ENCODE peak calls at places on chromosomes 4 and X, in five cellular contexts. One of them, this sample, is unnamed.

GRCh38 chr4:169234137-169234855 is 36.5 kb downstream of the SH3RF1 start:
- DNase-seq in naive thymus-derived CD4-positive, alpha-beta T cell: no peak
- DNase-seq in Daoy: no peak
- DNase-seq in RKO: no peak
- DNase-seq in AG10803: no peak
- DNase-seq in this sample: no peak

GRCh38 chrX:96569034-96569433 is 115.6 kb upstream of the DIAPH2 start:
- DNase-seq in naive thymus-derived CD4-positive, alpha-beta T cell: no peak
- DNase-seq in Daoy: no peak
- DNase-seq in RKO: no peak
- DNase-seq in AG10803: no peak
- DNase-seq in this sample: no peak

GRCh38 chr4:120056249-120056648 is 10.4 kb downstream of the MAD2L1 start:
- DNase-seq in naive thymus-derived CD4-positive, alpha-beta T cell: no peak
- DNase-seq in Daoy: no peak
- DNase-seq in RKO: peak; percentile 65
- DNase-seq in AG10803: peak; percentile 53
- DNase-seq in this sample: no peak

GRCh38 chrX:148609766-148610698 is 109.6 kb downstream of the AFF2 start:
- DNase-seq in naive thymus-derived CD4-positive, alpha-beta T cell: no peak
- DNase-seq in Daoy: no peak
- DNase-seq in RKO: no peak
- DNase-seq in AG10803: no peak
- DNase-seq in this sample: no peak

GRCh38 chr4:106409901-106410889 is 41.6 kb upstream of the GIMD1 start:
- DNase-seq in naive thymus-derived CD4-positive, alpha-beta T cell: no peak
- DNase-seq in Daoy: no peak
- DNase-seq in RKO: no peak
- DNase-seq in AG10803: no peak
- DNase-seq in this sample: no peak

GRCh38 chrX:143429021-143429570 is 88.2 kb downstream of the SPANXN3 start:
- DNase-seq in naive thymus-derived CD4-positive, alpha-beta T cell: no peak
- DNase-seq in Daoy: no peak
- DNase-seq in RKO: no peak
- DNase-seq in AG10803: peak; percentile 0
- DNase-seq in this sample: no peak

GRCh38 chr4:158671665-158671914 is at the start of gene C4orf46:
- DNase-seq in naive thymus-derived CD4-positive, alpha-beta T cell: no peak
- DNase-seq in Daoy: no peak
- DNase-seq in RKO: no peak
- DNase-seq in AG10803: no peak
- DNase-seq in this sample: no peak

GRCh38 chr4:110164251-110164650 is 34.2 kb downstream of the ELOVL6 start:
- DNase-seq in naive thymus-derived CD4-positive, alpha-beta T cell: no peak
- DNase-seq in Daoy: peak; percentile 40
- DNase-seq in RKO: peak; percentile 45
- DNase-seq in AG10803: peak; percentile 69
- DNase-seq in this sample: no peak

GRCh38 chrX:112512509-112512908 is 167.2 kb downstream of the LHFPL1 start:
- DNase-seq in naive thymus-derived CD4-positive, alpha-beta T cell: no peak
- DNase-seq in Daoy: no peak
- DNase-seq in RKO: no peak
- DNase-seq in AG10803: no peak
- DNase-seq in this sample: no peak

GRCh38 chr4:472881-473574 is 25.9 kb downstream of the ZNF721 start:
- DNase-seq in naive thymus-derived CD4-positive, alpha-beta T cell: peak; percentile 34
- DNase-seq in Daoy: peak; percentile 25
- DNase-seq in RKO: peak; percentile 26
- DNase-seq in AG10803: peak; percentile 4
- DNase-seq in this sample: no peak

GRCh38 chr4:68447201-68447600 is at the start of gene TMPRSS11E:
- DNase-seq in naive thymus-derived CD4-positive, alpha-beta T cell: no peak
- DNase-seq in Daoy: no peak
- DNase-seq in RKO: no peak
- DNase-seq in AG10803: no peak
- DNase-seq in this sample: no peak

GRCh38 chr4:48698029-48698901 is 81.8 kb downstream of the FRYL start:
- DNase-seq in naive thymus-derived CD4-positive, alpha-beta T cell: peak; percentile 11
- DNase-seq in Daoy: peak; percentile 83
- DNase-seq in RKO: peak; percentile 69
- DNase-seq in AG10803: peak; percentile 86
- DNase-seq in this sample: no peak

GRCh38 chr4:147310312-147310711 is 170.6 kb upstream of the EDNRA start:
- DNase-seq in naive thymus-derived CD4-positive, alpha-beta T cell: no peak
- DNase-seq in Daoy: no peak
- DNase-seq in RKO: no peak
- DNase-seq in AG10803: no peak
- DNase-seq in this sample: no peak

GRCh38 chrX:23904096-23904495 is 3.6 kb downstream of the APOO start:
- DNase-seq in naive thymus-derived CD4-positive, alpha-beta T cell: no peak
- DNase-seq in Daoy: no peak
- DNase-seq in RKO: peak; percentile 11
- DNase-seq in AG10803: peak; percentile 37
- DNase-seq in this sample: no peak

GRCh38 chr4:100189820-100190642 is at the start of gene DDIT4L:
- DNase-seq in naive thymus-derived CD4-positive, alpha-beta T cell: no peak
- DNase-seq in Daoy: no peak
- DNase-seq in RKO: no peak
- DNase-seq in AG10803: peak; percentile 42
- DNase-seq in this sample: peak; percentile 24

GRCh38 chrX:110989447-110989846 is 106.5 kb upstream of the PAK3 start:
- DNase-seq in naive thymus-derived CD4-positive, alpha-beta T cell: no peak
- DNase-seq in Daoy: no peak
- DNase-seq in RKO: no peak
- DNase-seq in AG10803: no peak
- DNase-seq in this sample: no peak

GRCh38 chr4:55819634-55820033 is at the start of gene EXOC1L:
- DNase-seq in naive thymus-derived CD4-positive, alpha-beta T cell: peak; percentile 1
- DNase-seq in Daoy: peak; percentile 7
- DNase-seq in RKO: no peak
- DNase-seq in AG10803: no peak
- DNase-seq in this sample: no peak

GRCh38 chr4:183557611-183558010 is 52.8 kb downstream of the ING2 start:
- DNase-seq in naive thymus-derived CD4-positive, alpha-beta T cell: no peak
- DNase-seq in Daoy: no peak
- DNase-seq in RKO: no peak
- DNase-seq in AG10803: no peak
- DNase-seq in this sample: no peak

GRCh38 chr4:83386931-83387897 is 52.6 kb upstream of the HPSE start:
- DNase-seq in naive thymus-derived CD4-positive, alpha-beta T cell: no peak
- DNase-seq in Daoy: no peak
- DNase-seq in RKO: no peak
- DNase-seq in AG10803: no peak
- DNase-seq in this sample: no peak

GRCh38 chr4:15436515-15436914 is 8.7 kb downstream of the C1QTNF7 start:
- DNase-seq in naive thymus-derived CD4-positive, alpha-beta T cell: no peak
- DNase-seq in Daoy: no peak
- DNase-seq in RKO: no peak
- DNase-seq in AG10803: peak; percentile 34
- DNase-seq in this sample: peak; percentile 26

GRCh38 chr4:2304877-2305561 is 43.1 kb upstream of the MXD4 start:
- DNase-seq in naive thymus-derived CD4-positive, alpha-beta T cell: no peak
- DNase-seq in Daoy: no peak
- DNase-seq in RKO: no peak
- DNase-seq in AG10803: no peak
- DNase-seq in this sample: no peak

GRCh38 chr4:3190549-3190948 is 58.4 kb upstream of the MSANTD1 start:
- DNase-seq in naive thymus-derived CD4-positive, alpha-beta T cell: no peak
- DNase-seq in Daoy: no peak
- DNase-seq in RKO: no peak
- DNase-seq in AG10803: no peak
- DNase-seq in this sample: no peak

GRCh38 chrX:70313503-70313902 is 23.6 kb downstream of the KIF4A start:
- DNase-seq in naive thymus-derived CD4-positive, alpha-beta T cell: no peak
- DNase-seq in Daoy: peak; percentile 12
- DNase-seq in RKO: no peak
- DNase-seq in AG10803: peak; percentile 50
- DNase-seq in this sample: no peak

GRCh38 chr4:11463707-11464106 is 35.0 kb upstream of the HS3ST1 start:
- DNase-seq in naive thymus-derived CD4-positive, alpha-beta T cell: no peak
- DNase-seq in Daoy: no peak
- DNase-seq in RKO: no peak
- DNase-seq in AG10803: no peak
- DNase-seq in this sample: no peak

GRCh38 chr4:156962551-156962974 is 9.0 kb downstream of the PDGFC start:
- DNase-seq in naive thymus-derived CD4-positive, alpha-beta T cell: no peak
- DNase-seq in Daoy: no peak
- DNase-seq in RKO: peak; percentile 16
- DNase-seq in AG10803: peak; percentile 98
- DNase-seq in this sample: no peak

GRCh38 chr4:133162941-133163340 is 13.8 kb downstream of the PCDH10 start:
- DNase-seq in naive thymus-derived CD4-positive, alpha-beta T cell: no peak
- DNase-seq in Daoy: no peak
- DNase-seq in RKO: no peak
- DNase-seq in AG10803: no peak
- DNase-seq in this sample: no peak

GRCh38 chrX:68868902-68869800 is 40.3 kb downstream of the EFNB1 start:
- DNase-seq in naive thymus-derived CD4-positive, alpha-beta T cell: no peak
- DNase-seq in Daoy: no peak
- DNase-seq in RKO: no peak
- DNase-seq in AG10803: no peak
- DNase-seq in this sample: no peak

GRCh38 chr4:176964116-176964691 is 171.5 kb upstream of the VEGFC start:
- DNase-seq in naive thymus-derived CD4-positive, alpha-beta T cell: no peak
- DNase-seq in Daoy: peak; percentile 5
- DNase-seq in RKO: peak; percentile 48
- DNase-seq in AG10803: no peak
- DNase-seq in this sample: peak; percentile 5

GRCh38 chr4:120844528-120844921 is 78.0 kb downstream of the PRDM5 start:
- DNase-seq in naive thymus-derived CD4-positive, alpha-beta T cell: no peak
- DNase-seq in Daoy: no peak
- DNase-seq in RKO: no peak
- DNase-seq in AG10803: no peak
- DNase-seq in this sample: no peak

GRCh38 chr4:7798215-7798995 is 141.3 kb downstream of the AFAP1 start:
- DNase-seq in naive thymus-derived CD4-positive, alpha-beta T cell: no peak
- DNase-seq in Daoy: no peak
- DNase-seq in RKO: peak; percentile 41
- DNase-seq in AG10803: no peak
- DNase-seq in this sample: no peak

GRCh38 chrX:47483310-47484268 is 567 bp upstream of the ZNF41 start:
- DNase-seq in naive thymus-derived CD4-positive, alpha-beta T cell: no peak
- DNase-seq in Daoy: peak; percentile 40
- DNase-seq in RKO: peak; percentile 38
- DNase-seq in AG10803: peak; percentile 31
- DNase-seq in this sample: peak; percentile 32

GRCh38 chrX:126238220-126238619 is 72.1 kb upstream of the DCAF12L2 start:
- DNase-seq in naive thymus-derived CD4-positive, alpha-beta T cell: no peak
- DNase-seq in Daoy: no peak
- DNase-seq in RKO: no peak
- DNase-seq in AG10803: no peak
- DNase-seq in this sample: no peak

GRCh38 chrX:13711141-13711540 is 22.2 kb downstream of the RAB9A start:
- DNase-seq in naive thymus-derived CD4-positive, alpha-beta T cell: no peak
- DNase-seq in Daoy: no peak
- DNase-seq in RKO: no peak
- DNase-seq in AG10803: no peak
- DNase-seq in this sample: no peak